ENCODE peak calls at places on chromosomes 4 and X, in seven cellular contexts. D is GM12892; P is stimulated activated CD4-positive, alpha-beta T cell treated with anti-CD3 and anti-CD28 coated beads, Interleukin-4, amount 100 ng/mL, for 48 hours; G is activated CD8-positive, alpha-beta memory T cell treated with anti-CD3 and anti-CD28 coated beads for 4 hours; J is activated effector memory CD4-positive, alpha-beta T cell treated with anti-CD3 and anti-CD28 coated beads, Interleukin-2, amount 50 U/mL, for 16 hours; E is hepatocyte; L is iris pigment epithelial cell. Q is an unnamed sample.

GRCh38 chr4:5037553-5038551 is 13.4 kb upstream of the STK32B start:
- DNase-seq in G (no peak), P (no peak), J (no peak), L (peak; percentile 98), E (peak; percentile 42), D (no peak), Q (no peak)

GRCh38 chrX:107673933-107674479 is 45.7 kb downstream of the PRPS1 start:
- DNase-seq in P (peak; percentile 64), D (peak; percentile 48), L (peak; percentile 91), G (peak; percentile 87), E (peak; percentile 88), J (peak; percentile 95), Q (no peak)

GRCh38 chr4:73037057-73037456 is 32.5 kb downstream of the COX18 start:
- DNase-seq in G (no peak), E (no peak), J (no peak), D (no peak), L (no peak), P (no peak), Q (no peak)

GRCh38 chr4:156677136-156677535 is 294.5 kb downstream of the PDGFC start:
- DNase-seq in E (peak; percentile 44), D (no peak), G (no peak), P (no peak), L (peak; percentile 56), J (no peak), Q (no peak)

GRCh38 chrX:38768079-38768478 is 33.2 kb upstream of the MID1IP1 start:
- DNase-seq in P (no peak), J (no peak), L (peak; percentile 17), G (no peak), D (no peak), E (peak; percentile 19), Q (no peak)

GRCh38 chr4:687048-687974 is 1.6 kb downstream of the SLC49A3 start:
- DNase-seq in L (peak; percentile 94), E (peak; percentile 92), G (no peak), P (no peak), D (no peak), J (no peak), Q (no peak)

GRCh38 chrX:46610070-46610658 is 36.6 kb downstream of the CHST7 start:
- DNase-seq in L (no peak), D (no peak), J (no peak), G (no peak), P (no peak), E (no peak), Q (no peak)

GRCh38 chr4:144283496-144283895 is 143.0 kb upstream of the GYPA start:
- DNase-seq in G (no peak), L (no peak), J (no peak), E (no peak), P (no peak), D (no peak), Q (no peak)

GRCh38 chrX:53184836-53185235 is 40.2 kb downstream of the KDM5C start:
- DNase-seq in P (no peak), G (no peak), J (no peak), L (peak; percentile 73), D (no peak), E (no peak), Q (no peak)

GRCh38 chr4:4922441-4922840 is 63.0 kb downstream of the MSX1 start:
- DNase-seq in G (no peak), L (no peak), E (no peak), J (no peak), P (no peak), D (no peak), Q (no peak)

GRCh38 chrX:53440631-53441517 is 6.7 kb upstream of the HSD17B10 start:
- DNase-seq in E (peak; percentile 53), P (no peak), G (no peak), L (peak; percentile 61), D (no peak), J (peak; percentile 69), Q (no peak)